ENCODE peak calls at places on chromosome 21, in eight cellular contexts. K, H, Q, C, F, X, O and P are unnamed samples. For H3K4me1, the result is how much of the 10 kb centered on the place peaks cover.

GRCh38 chr21:18461743-18462142 is 58.2 kb upstream of the TMPRSS15 start:
- DNase-seq in K (no peak), H (no peak), Q (no peak), C (no peak), F (no peak), X (no peak), O (no peak), P (no peak)

GRCh38 chr21:16402752-16403151 is 673.0 kb downstream of the USP25 start:
- DNase-seq in K (no peak), H (no peak), Q (no peak), C (no peak), F (no peak), X (no peak), O (no peak), P (no peak)

GRCh38 chr21:42384999-42385398 is 10.9 kb downstream of the TMPRSS3 start:
- DNase-seq in K (no peak), H (no peak), Q (no peak), C (peak), F (no peak), X (no peak), O (no peak), P (no peak)

GRCh38 chr21:41168391-41169257 is 664 bp downstream of the BACE2 start:
- DNase-seq in K (peak), H (peak), Q (peak), C (peak), F (peak), X (peak), O (no peak), P (peak)

GRCh38 chr21:17352937-17353655 is 159.7 kb upstream of the CXADR start:
- DNase-seq in K (peak), H (no peak), Q (no peak), C (no peak), F (no peak), X (no peak), O (no peak), P (no peak)

GRCh38 chr21:42025392-42026071 is 15.4 kb upstream of the ZBTB21 start:
- DNase-seq in K (no peak), H (no peak), Q (no peak), C (no peak), F (no peak), X (peak), O (no peak), P (no peak)

GRCh38 chr21:42515708-42516502 is 2.3 kb downstream of the SLC37A1 start:
- DNase-seq in K (no peak), H (no peak), Q (no peak), C (peak), F (no peak), X (no peak), O (no peak), P (no peak)

GRCh38 chr21:28614816-28615215 is 377.9 kb downstream of the LTN1 start:
- DNase-seq in K (no peak), H (no peak), Q (no peak), C (no peak), F (no peak), X (no peak), O (no peak), P (no peak)

GRCh38 chr21:25862596-25862995 is 127.8 kb downstream of the GABPA start:
- DNase-seq in K (peak), H (no peak), Q (no peak), C (no peak), F (peak), X (no peak), O (peak), P (no peak)

GRCh38 chr21:27192286-27192685 is 225.4 kb upstream of the ADAMTS5 start:
- DNase-seq in K (no peak), H (no peak), Q (no peak), C (no peak), F (no peak), X (no peak), O (no peak), P (no peak)

GRCh38 chr21:42243026-42243425 is 24.1 kb downstream of the ABCG1 start:
- DNase-seq in K (no peak), H (no peak), Q (no peak), C (no peak), F (no peak), X (no peak), O (no peak), P (no peak)

GRCh38 chr21:28644762-28645161 is 347.9 kb downstream of the LTN1 start:
- DNase-seq in K (peak), H (no peak), Q (no peak), C (no peak), F (no peak), X (no peak), O (no peak), P (no peak)

GRCh38 chr21:42315296-42315891 is at the start of gene TFF3:
- DNase-seq in K (no peak), H (peak), Q (no peak), C (peak), F (no peak), X (peak), O (no peak), P (no peak)

GRCh38 chr21:29295066-29295650 is 3.6 kb upstream of the BACH1 start:
- DNase-seq in K (no peak), H (no peak), Q (no peak), C (no peak), F (peak), X (no peak), O (no peak), P (no peak)

GRCh38 chr21:38661296-38662223 is 144.2 kb upstream of the ETS2 start:
- DNase-seq in K (no peak), H (peak), Q (peak), C (peak), F (no peak), X (peak), O (no peak), P (peak)

GRCh38 chr21:38984982-38985422 is 179.3 kb downstream of the ETS2 start:
- DNase-seq in K (peak), H (no peak), Q (peak), C (no peak), F (peak), X (peak), O (no peak), P (peak)

GRCh38 chr21:38621132-38621531 is 122.9 kb upstream of the ERG start:
- DNase-seq in K (no peak), H (no peak), Q (no peak), C (peak), F (no peak), X (no peak), O (no peak), P (no peak)

GRCh38 chr21:42220138-42220701 is 1.3 kb downstream of the ABCG1 start:
- DNase-seq in K (peak), H (peak), Q (peak), C (peak), F (peak), X (peak), O (no peak), P (no peak)

GRCh38 chr21:26769613-26770188 is 75.5 kb downstream of the ADAMTS1 start:
- DNase-seq in K (no peak), H (no peak), Q (peak), C (no peak), F (peak), X (no peak), O (peak), P (no peak)

GRCh38 chr21:38735807-38736206 is 69.9 kb upstream of the ETS2 start:
- DNase-seq in K (no peak), H (no peak), Q (no peak), C (no peak), F (no peak), X (no peak), O (no peak), P (no peak)

GRCh38 chr21:42830456-42831455 is 48.6 kb downstream of the WDR4 start:
- DNase-seq in K (no peak), H (no peak), Q (no peak), C (no peak), F (peak), X (peak), O (no peak), P (no peak)

GRCh38 chr21:42432695-42433094 is 29.0 kb downstream of the UBASH3A start:
- DNase-seq in K (no peak), H (no peak), Q (no peak), C (no peak), F (no peak), X (no peak), O (no peak), P (no peak)

GRCh38 chr21:24444736-24445135 is 1162.5 kb downstream of the MRPL39 start:
- DNase-seq in K (no peak), H (no peak), Q (no peak), C (no peak), F (no peak), X (no peak), O (no peak), P (no peak)

GRCh38 chr21:37587203-37587602 is 220.6 kb downstream of the DYRK1A start:
- DNase-seq in K (no peak), H (no peak), Q (no peak), C (no peak), F (no peak), X (no peak), O (no peak), P (no peak)
- H3K4me1 ChIP-seq in K (under half), H (under half), Q (under half), C (under half), F (under half), X (under half), O (under half), P (under half)

GRCh38 chr21:35926003-35926541 is 134.3 kb downstream of the SETD4 start:
- DNase-seq in K (no peak), H (no peak), Q (no peak), C (no peak), F (peak), X (no peak), O (no peak), P (no peak)
- H3K4me1 ChIP-seq in K (under half), H (under half), Q (under half), C (under half), F (under half), X (under half), O (under half), P (under half)

GRCh38 chr21:45421071-45421845 is 16.3 kb downstream of the COL18A1 start:
- DNase-seq in K (peak), H (peak), Q (peak), C (peak), F (no peak), X (peak), O (no peak), P (peak)

GRCh38 chr21:45419162-45419561 is 14.2 kb downstream of the COL18A1 start:
- DNase-seq in K (no peak), H (no peak), Q (no peak), C (peak), F (no peak), X (no peak), O (no peak), P (peak)

GRCh38 chr21:45421846-45422775 is 17.1 kb downstream of the COL18A1 start:
- DNase-seq in K (no peak), H (peak), Q (no peak), C (peak), F (no peak), X (no peak), O (no peak), P (peak)

GRCh38 chr21:45420061-45420521 is 15.1 kb downstream of the COL18A1 start:
- DNase-seq in K (no peak), H (no peak), Q (no peak), C (peak), F (no peak), X (peak), O (no peak), P (peak)

DNA sequence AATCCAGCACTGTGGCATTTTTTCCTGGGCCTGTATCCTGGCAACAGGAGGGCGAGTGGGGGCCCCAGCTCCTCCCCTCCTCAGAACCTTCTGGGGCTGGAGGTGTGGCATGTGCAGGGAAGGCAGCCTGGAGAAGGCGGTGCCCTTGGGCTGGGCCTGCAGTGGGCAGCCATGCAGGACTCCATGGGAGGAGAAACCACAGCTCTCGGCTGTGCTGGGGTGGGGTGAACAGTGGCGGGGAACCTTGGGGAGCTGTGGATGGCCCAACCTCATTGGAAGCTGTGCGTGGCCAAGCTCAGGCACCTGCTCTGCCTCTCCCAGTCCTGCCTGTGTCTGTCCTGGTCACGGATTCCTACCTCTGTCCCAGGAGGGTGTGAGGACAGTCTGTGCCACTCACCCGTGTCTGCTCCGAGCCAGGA is 15.7 kb downstream of the COL18A1 start:
- DNase-seq in K (no peak), H (no peak), Q (peak), C (peak), F (no peak), X (peak), O (peak), P (peak)
- H3K4me1 ChIP-seq in K (under half), H (under half), Q (under half), C (under half), F (under half), X (under half), O (under half), P (under half)

GRCh38 chr21:44259082-44259705 is 2.5 kb downstream of the DNMT3L start:
- DNase-seq in K (no peak), H (no peak), Q (no peak), C (no peak), F (no peak), X (no peak), O (no peak), P (no peak)
- H3K4me1 ChIP-seq in K (under half), H (under half), Q (under half), C (under half), F (under half), X (under half), O (under half), P (under half)

DNA sequence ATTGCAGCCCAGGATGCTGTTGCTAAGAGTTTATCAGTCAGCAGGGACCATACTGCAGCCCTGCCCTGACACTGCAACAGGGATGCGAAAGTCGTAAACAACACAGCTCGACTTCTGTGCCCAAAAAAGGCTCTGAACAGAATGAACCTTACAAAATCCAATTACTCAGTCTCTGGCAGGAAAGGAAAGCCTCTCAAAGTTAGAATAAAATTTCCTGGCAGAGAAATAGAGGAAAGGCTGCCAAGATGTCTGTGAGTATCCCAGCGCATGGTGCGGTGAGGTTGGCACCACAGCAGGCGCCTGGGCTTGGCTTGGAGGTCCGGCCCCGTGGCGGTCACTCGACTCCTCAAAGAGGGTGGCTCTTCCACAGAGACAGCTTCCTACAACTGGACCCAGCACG is 185.8 kb downstream of the PCP4 start:
- DNase-seq in K (no peak), H (no peak), Q (peak), C (no peak), F (no peak), X (peak), O (no peak), P (peak)
- H3K4me1 ChIP-seq in K (under half), H (under half), Q (under half), C (under half), F (under half), X (under half), O (under half), P (under half)

GRCh38 chr21:34969431-34970036 is 79.6 kb downstream of the RUNX1 start:
- DNase-seq in K (no peak), H (no peak), Q (no peak), C (no peak), F (no peak), X (no peak), O (no peak), P (no peak)
- H3K4me1 ChIP-seq in K (under half), H (under half), Q (under half), C (under half), F (half or more), X (under half), O (under half), P (under half)

GRCh38 chr21:33308586-33309490 is 15.9 kb upstream of the IFNAR1 start:
- DNase-seq in K (no peak), H (no peak), Q (peak), C (no peak), F (no peak), X (peak), O (no peak), P (no peak)
- H3K4me1 ChIP-seq in K (under half), H (under half), Q (under half), C (under half), F (under half), X (under half), O (under half), P (under half)